ENCODE peak calls at places on chromosomes 5 and 9, in eight cellular contexts. One of them, this sample, is unnamed.

GRCh38 chr5:139410886-139411835 is 7.3 kb upstream of the SPATA24 start:
- DNase-seq in activated CD4-positive, alpha-beta T cell treated with anti-CD3 and anti-CD28 coated beads, Interleukin-2, amount 50 U/mL, for 1 hour: no peak
- DNase-seq in KBM-7: no peak
- DNase-seq in posterior cingulate gyrus: peak
- DNase-seq in stimulated activated CD4-positive, alpha-beta T cell treated with anti-CD3 and anti-CD28 coated beads, Interleukin-12 subunit alpha, Interleukin-12 subunit beta, amount 100 ng/mL, for 24 hours: no peak
- DNase-seq in M059J: no peak
- DNase-seq in right atrium auricular region: no peak
- DNase-seq in non-pigmented ciliary epithelial cell: no peak
- DNase-seq in this sample: no peak

GRCh38 chr5:54793612-54794436 is 191.6 kb downstream of the ESM1 start:
- DNase-seq in activated CD4-positive, alpha-beta T cell treated with anti-CD3 and anti-CD28 coated beads, Interleukin-2, amount 50 U/mL, for 1 hour: no peak
- DNase-seq in KBM-7: no peak
- DNase-seq in posterior cingulate gyrus: no peak
- DNase-seq in stimulated activated CD4-positive, alpha-beta T cell treated with anti-CD3 and anti-CD28 coated beads, Interleukin-12 subunit alpha, Interleukin-12 subunit beta, amount 100 ng/mL, for 24 hours: no peak
- DNase-seq in M059J: no peak
- DNase-seq in right atrium auricular region: no peak
- DNase-seq in non-pigmented ciliary epithelial cell: no peak
- DNase-seq in this sample: no peak

GRCh38 chr5:79697222-79698164 is 7.9 kb downstream of the CMYA5 start:
- DNase-seq in activated CD4-positive, alpha-beta T cell treated with anti-CD3 and anti-CD28 coated beads, Interleukin-2, amount 50 U/mL, for 1 hour: no peak
- DNase-seq in KBM-7: no peak
- DNase-seq in posterior cingulate gyrus: no peak
- DNase-seq in stimulated activated CD4-positive, alpha-beta T cell treated with anti-CD3 and anti-CD28 coated beads, Interleukin-12 subunit alpha, Interleukin-12 subunit beta, amount 100 ng/mL, for 24 hours: no peak
- DNase-seq in M059J: no peak
- DNase-seq in right atrium auricular region: peak
- DNase-seq in non-pigmented ciliary epithelial cell: no peak
- DNase-seq in this sample: no peak

GRCh38 chr5:67234671-67235176 is 38.1 kb upstream of the CD180 start:
- DNase-seq in activated CD4-positive, alpha-beta T cell treated with anti-CD3 and anti-CD28 coated beads, Interleukin-2, amount 50 U/mL, for 1 hour: no peak
- DNase-seq in KBM-7: peak
- DNase-seq in posterior cingulate gyrus: no peak
- DNase-seq in stimulated activated CD4-positive, alpha-beta T cell treated with anti-CD3 and anti-CD28 coated beads, Interleukin-12 subunit alpha, Interleukin-12 subunit beta, amount 100 ng/mL, for 24 hours: no peak
- DNase-seq in M059J: peak
- DNase-seq in right atrium auricular region: no peak
- DNase-seq in non-pigmented ciliary epithelial cell: peak
- DNase-seq in this sample: peak

GRCh38 chr5:113140837-113141661 is 164.5 kb downstream of the DCP2 start:
- DNase-seq in activated CD4-positive, alpha-beta T cell treated with anti-CD3 and anti-CD28 coated beads, Interleukin-2, amount 50 U/mL, for 1 hour: no peak
- DNase-seq in KBM-7: no peak
- DNase-seq in posterior cingulate gyrus: no peak
- DNase-seq in stimulated activated CD4-positive, alpha-beta T cell treated with anti-CD3 and anti-CD28 coated beads, Interleukin-12 subunit alpha, Interleukin-12 subunit beta, amount 100 ng/mL, for 24 hours: no peak
- DNase-seq in M059J: peak
- DNase-seq in right atrium auricular region: peak
- DNase-seq in non-pigmented ciliary epithelial cell: peak
- DNase-seq in this sample: peak

GRCh38 chr5:30040483-30041116 is 1152.9 kb upstream of the CDH6 start:
- DNase-seq in activated CD4-positive, alpha-beta T cell treated with anti-CD3 and anti-CD28 coated beads, Interleukin-2, amount 50 U/mL, for 1 hour: no peak
- DNase-seq in KBM-7: peak
- DNase-seq in posterior cingulate gyrus: no peak
- DNase-seq in stimulated activated CD4-positive, alpha-beta T cell treated with anti-CD3 and anti-CD28 coated beads, Interleukin-12 subunit alpha, Interleukin-12 subunit beta, amount 100 ng/mL, for 24 hours: no peak
- DNase-seq in M059J: peak
- DNase-seq in right atrium auricular region: no peak
- DNase-seq in non-pigmented ciliary epithelial cell: peak
- DNase-seq in this sample: peak

GRCh38 chr9:81431662-81432061 is 257.7 kb downstream of the TLE1 start:
- DNase-seq in activated CD4-positive, alpha-beta T cell treated with anti-CD3 and anti-CD28 coated beads, Interleukin-2, amount 50 U/mL, for 1 hour: no peak
- DNase-seq in KBM-7: no peak
- DNase-seq in posterior cingulate gyrus: no peak
- DNase-seq in stimulated activated CD4-positive, alpha-beta T cell treated with anti-CD3 and anti-CD28 coated beads, Interleukin-12 subunit alpha, Interleukin-12 subunit beta, amount 100 ng/mL, for 24 hours: no peak
- DNase-seq in M059J: peak
- DNase-seq in right atrium auricular region: no peak
- DNase-seq in non-pigmented ciliary epithelial cell: peak
- DNase-seq in this sample: peak

GRCh38 chr5:78781611-78782356 is 133.2 kb upstream of the LHFPL2 start:
- DNase-seq in activated CD4-positive, alpha-beta T cell treated with anti-CD3 and anti-CD28 coated beads, Interleukin-2, amount 50 U/mL, for 1 hour: no peak
- DNase-seq in KBM-7: no peak
- DNase-seq in posterior cingulate gyrus: no peak
- DNase-seq in stimulated activated CD4-positive, alpha-beta T cell treated with anti-CD3 and anti-CD28 coated beads, Interleukin-12 subunit alpha, Interleukin-12 subunit beta, amount 100 ng/mL, for 24 hours: no peak
- DNase-seq in M059J: no peak
- DNase-seq in right atrium auricular region: no peak
- DNase-seq in non-pigmented ciliary epithelial cell: no peak
- DNase-seq in this sample: no peak

GRCh38 chr9:107711528-107711927 is 222.0 kb upstream of the KLF4 start:
- DNase-seq in activated CD4-positive, alpha-beta T cell treated with anti-CD3 and anti-CD28 coated beads, Interleukin-2, amount 50 U/mL, for 1 hour: no peak
- DNase-seq in KBM-7: no peak
- DNase-seq in posterior cingulate gyrus: no peak
- DNase-seq in stimulated activated CD4-positive, alpha-beta T cell treated with anti-CD3 and anti-CD28 coated beads, Interleukin-12 subunit alpha, Interleukin-12 subunit beta, amount 100 ng/mL, for 24 hours: no peak
- DNase-seq in M059J: peak
- DNase-seq in right atrium auricular region: no peak
- DNase-seq in non-pigmented ciliary epithelial cell: peak
- DNase-seq in this sample: peak

GRCh38 chr9:131835132-131835910 is 95.4 kb upstream of the RAPGEF1 start:
- DNase-seq in activated CD4-positive, alpha-beta T cell treated with anti-CD3 and anti-CD28 coated beads, Interleukin-2, amount 50 U/mL, for 1 hour: no peak
- DNase-seq in KBM-7: no peak
- DNase-seq in posterior cingulate gyrus: peak
- DNase-seq in stimulated activated CD4-positive, alpha-beta T cell treated with anti-CD3 and anti-CD28 coated beads, Interleukin-12 subunit alpha, Interleukin-12 subunit beta, amount 100 ng/mL, for 24 hours: no peak
- DNase-seq in M059J: no peak
- DNase-seq in right atrium auricular region: no peak
- DNase-seq in non-pigmented ciliary epithelial cell: no peak
- DNase-seq in this sample: no peak

GRCh38 chr5:158877706-158878105 is 222.0 kb downstream of the EBF1 start:
- DNase-seq in activated CD4-positive, alpha-beta T cell treated with anti-CD3 and anti-CD28 coated beads, Interleukin-2, amount 50 U/mL, for 1 hour: no peak
- DNase-seq in KBM-7: no peak
- DNase-seq in posterior cingulate gyrus: no peak
- DNase-seq in stimulated activated CD4-positive, alpha-beta T cell treated with anti-CD3 and anti-CD28 coated beads, Interleukin-12 subunit alpha, Interleukin-12 subunit beta, amount 100 ng/mL, for 24 hours: no peak
- DNase-seq in M059J: no peak
- DNase-seq in right atrium auricular region: no peak
- DNase-seq in non-pigmented ciliary epithelial cell: no peak
- DNase-seq in this sample: no peak

GRCh38 chr5:125481506-125482455 is 735.3 kb upstream of the ZNF608 start:
- DNase-seq in activated CD4-positive, alpha-beta T cell treated with anti-CD3 and anti-CD28 coated beads, Interleukin-2, amount 50 U/mL, for 1 hour: no peak
- DNase-seq in KBM-7: no peak
- DNase-seq in posterior cingulate gyrus: no peak
- DNase-seq in stimulated activated CD4-positive, alpha-beta T cell treated with anti-CD3 and anti-CD28 coated beads, Interleukin-12 subunit alpha, Interleukin-12 subunit beta, amount 100 ng/mL, for 24 hours: no peak
- DNase-seq in M059J: no peak
- DNase-seq in right atrium auricular region: no peak
- DNase-seq in non-pigmented ciliary epithelial cell: no peak
- DNase-seq in this sample: no peak

GRCh38 chr5:78568676-78569075 is 79.9 kb downstream of the LHFPL2 start:
- DNase-seq in activated CD4-positive, alpha-beta T cell treated with anti-CD3 and anti-CD28 coated beads, Interleukin-2, amount 50 U/mL, for 1 hour: no peak
- DNase-seq in KBM-7: no peak
- DNase-seq in posterior cingulate gyrus: no peak
- DNase-seq in stimulated activated CD4-positive, alpha-beta T cell treated with anti-CD3 and anti-CD28 coated beads, Interleukin-12 subunit alpha, Interleukin-12 subunit beta, amount 100 ng/mL, for 24 hours: no peak
- DNase-seq in M059J: no peak
- DNase-seq in right atrium auricular region: no peak
- DNase-seq in non-pigmented ciliary epithelial cell: no peak
- DNase-seq in this sample: no peak

GRCh38 chr9:133792721-133793470 is 54.7 kb upstream of the SARDH start:
- DNase-seq in activated CD4-positive, alpha-beta T cell treated with anti-CD3 and anti-CD28 coated beads, Interleukin-2, amount 50 U/mL, for 1 hour: peak
- DNase-seq in KBM-7: peak
- DNase-seq in posterior cingulate gyrus: peak
- DNase-seq in stimulated activated CD4-positive, alpha-beta T cell treated with anti-CD3 and anti-CD28 coated beads, Interleukin-12 subunit alpha, Interleukin-12 subunit beta, amount 100 ng/mL, for 24 hours: peak
- DNase-seq in M059J: peak
- DNase-seq in right atrium auricular region: peak
- DNase-seq in non-pigmented ciliary epithelial cell: peak
- DNase-seq in this sample: peak

GRCh38 chr9:113992994-113993393 is 85.1 kb downstream of the AMBP start:
- DNase-seq in activated CD4-positive, alpha-beta T cell treated with anti-CD3 and anti-CD28 coated beads, Interleukin-2, amount 50 U/mL, for 1 hour: no peak
- DNase-seq in KBM-7: no peak
- DNase-seq in posterior cingulate gyrus: no peak
- DNase-seq in stimulated activated CD4-positive, alpha-beta T cell treated with anti-CD3 and anti-CD28 coated beads, Interleukin-12 subunit alpha, Interleukin-12 subunit beta, amount 100 ng/mL, for 24 hours: no peak
- DNase-seq in M059J: no peak
- DNase-seq in right atrium auricular region: no peak
- DNase-seq in non-pigmented ciliary epithelial cell: no peak
- DNase-seq in this sample: no peak

GRCh38 chr5:157026789-157027424 is 32.0 kb downstream of the HAVCR1 start:
- DNase-seq in activated CD4-positive, alpha-beta T cell treated with anti-CD3 and anti-CD28 coated beads, Interleukin-2, amount 50 U/mL, for 1 hour: no peak
- DNase-seq in KBM-7: peak
- DNase-seq in posterior cingulate gyrus: no peak
- DNase-seq in stimulated activated CD4-positive, alpha-beta T cell treated with anti-CD3 and anti-CD28 coated beads, Interleukin-12 subunit alpha, Interleukin-12 subunit beta, amount 100 ng/mL, for 24 hours: no peak
- DNase-seq in M059J: peak
- DNase-seq in right atrium auricular region: no peak
- DNase-seq in non-pigmented ciliary epithelial cell: no peak
- DNase-seq in this sample: no peak

GRCh38 chr9:127876026-127876763 is 1.3 kb downstream of the AK1 start:
- DNase-seq in activated CD4-positive, alpha-beta T cell treated with anti-CD3 and anti-CD28 coated beads, Interleukin-2, amount 50 U/mL, for 1 hour: no peak
- DNase-seq in KBM-7: no peak
- DNase-seq in posterior cingulate gyrus: no peak
- DNase-seq in stimulated activated CD4-positive, alpha-beta T cell treated with anti-CD3 and anti-CD28 coated beads, Interleukin-12 subunit alpha, Interleukin-12 subunit beta, amount 100 ng/mL, for 24 hours: no peak
- DNase-seq in M059J: no peak
- DNase-seq in right atrium auricular region: no peak
- DNase-seq in non-pigmented ciliary epithelial cell: no peak
- DNase-seq in this sample: no peak

GRCh38 chr5:168879929-168880328 is 300.8 kb upstream of the PANK3 start:
- DNase-seq in activated CD4-positive, alpha-beta T cell treated with anti-CD3 and anti-CD28 coated beads, Interleukin-2, amount 50 U/mL, for 1 hour: no peak
- DNase-seq in KBM-7: no peak
- DNase-seq in posterior cingulate gyrus: no peak
- DNase-seq in stimulated activated CD4-positive, alpha-beta T cell treated with anti-CD3 and anti-CD28 coated beads, Interleukin-12 subunit alpha, Interleukin-12 subunit beta, amount 100 ng/mL, for 24 hours: no peak
- DNase-seq in M059J: no peak
- DNase-seq in right atrium auricular region: no peak
- DNase-seq in non-pigmented ciliary epithelial cell: no peak
- DNase-seq in this sample: no peak

GRCh38 chr9:132864691-132865090 is 13.4 kb downstream of the AK8 start:
- DNase-seq in activated CD4-positive, alpha-beta T cell treated with anti-CD3 and anti-CD28 coated beads, Interleukin-2, amount 50 U/mL, for 1 hour: no peak
- DNase-seq in KBM-7: no peak
- DNase-seq in posterior cingulate gyrus: no peak
- DNase-seq in stimulated activated CD4-positive, alpha-beta T cell treated with anti-CD3 and anti-CD28 coated beads, Interleukin-12 subunit alpha, Interleukin-12 subunit beta, amount 100 ng/mL, for 24 hours: no peak
- DNase-seq in M059J: no peak
- DNase-seq in right atrium auricular region: no peak
- DNase-seq in non-pigmented ciliary epithelial cell: no peak
- DNase-seq in this sample: no peak

GRCh38 chr5:125882061-125882460 is 541.1 kb upstream of the GRAMD2B start:
- DNase-seq in activated CD4-positive, alpha-beta T cell treated with anti-CD3 and anti-CD28 coated beads, Interleukin-2, amount 50 U/mL, for 1 hour: no peak
- DNase-seq in KBM-7: no peak
- DNase-seq in posterior cingulate gyrus: no peak
- DNase-seq in stimulated activated CD4-positive, alpha-beta T cell treated with anti-CD3 and anti-CD28 coated beads, Interleukin-12 subunit alpha, Interleukin-12 subunit beta, amount 100 ng/mL, for 24 hours: no peak
- DNase-seq in M059J: no peak
- DNase-seq in right atrium auricular region: no peak
- DNase-seq in non-pigmented ciliary epithelial cell: no peak
- DNase-seq in this sample: no peak

GRCh38 chr5:154516475-154516874 is 38.4 kb upstream of the HAND1 start:
- DNase-seq in activated CD4-positive, alpha-beta T cell treated with anti-CD3 and anti-CD28 coated beads, Interleukin-2, amount 50 U/mL, for 1 hour: no peak
- DNase-seq in KBM-7: no peak
- DNase-seq in posterior cingulate gyrus: no peak
- DNase-seq in stimulated activated CD4-positive, alpha-beta T cell treated with anti-CD3 and anti-CD28 coated beads, Interleukin-12 subunit alpha, Interleukin-12 subunit beta, amount 100 ng/mL, for 24 hours: no peak
- DNase-seq in M059J: peak
- DNase-seq in right atrium auricular region: no peak
- DNase-seq in non-pigmented ciliary epithelial cell: no peak
- DNase-seq in this sample: no peak

GRCh38 chr5:134784241-134784920 is 25.8 kb downstream of the DDX46 start:
- DNase-seq in activated CD4-positive, alpha-beta T cell treated with anti-CD3 and anti-CD28 coated beads, Interleukin-2, amount 50 U/mL, for 1 hour: no peak
- DNase-seq in KBM-7: peak
- DNase-seq in posterior cingulate gyrus: no peak
- DNase-seq in stimulated activated CD4-positive, alpha-beta T cell treated with anti-CD3 and anti-CD28 coated beads, Interleukin-12 subunit alpha, Interleukin-12 subunit beta, amount 100 ng/mL, for 24 hours: no peak
- DNase-seq in M059J: no peak
- DNase-seq in right atrium auricular region: no peak
- DNase-seq in non-pigmented ciliary epithelial cell: no peak
- DNase-seq in this sample: no peak

GRCh38 chr5:180860273-180860886 is 696 bp downstream of the ZFP62 start:
- DNase-seq in activated CD4-positive, alpha-beta T cell treated with anti-CD3 and anti-CD28 coated beads, Interleukin-2, amount 50 U/mL, for 1 hour: no peak
- DNase-seq in KBM-7: peak
- DNase-seq in posterior cingulate gyrus: no peak
- DNase-seq in stimulated activated CD4-positive, alpha-beta T cell treated with anti-CD3 and anti-CD28 coated beads, Interleukin-12 subunit alpha, Interleukin-12 subunit beta, amount 100 ng/mL, for 24 hours: peak
- DNase-seq in M059J: peak
- DNase-seq in right atrium auricular region: no peak
- DNase-seq in non-pigmented ciliary epithelial cell: no peak
- DNase-seq in this sample: peak

GRCh38 chr5:26869781-26870180 is 168.6 kb downstream of the CDH9 start:
- DNase-seq in activated CD4-positive, alpha-beta T cell treated with anti-CD3 and anti-CD28 coated beads, Interleukin-2, amount 50 U/mL, for 1 hour: no peak
- DNase-seq in KBM-7: no peak
- DNase-seq in posterior cingulate gyrus: no peak
- DNase-seq in stimulated activated CD4-positive, alpha-beta T cell treated with anti-CD3 and anti-CD28 coated beads, Interleukin-12 subunit alpha, Interleukin-12 subunit beta, amount 100 ng/mL, for 24 hours: no peak
- DNase-seq in M059J: no peak
- DNase-seq in right atrium auricular region: no peak
- DNase-seq in non-pigmented ciliary epithelial cell: no peak
- DNase-seq in this sample: no peak

GRCh38 chr9:136019681-136020060 is 58.5 kb upstream of the UBAC1 start:
- DNase-seq in activated CD4-positive, alpha-beta T cell treated with anti-CD3 and anti-CD28 coated beads, Interleukin-2, amount 50 U/mL, for 1 hour: no peak
- DNase-seq in KBM-7: no peak
- DNase-seq in posterior cingulate gyrus: no peak
- DNase-seq in stimulated activated CD4-positive, alpha-beta T cell treated with anti-CD3 and anti-CD28 coated beads, Interleukin-12 subunit alpha, Interleukin-12 subunit beta, amount 100 ng/mL, for 24 hours: no peak
- DNase-seq in M059J: no peak
- DNase-seq in right atrium auricular region: no peak
- DNase-seq in non-pigmented ciliary epithelial cell: no peak
- DNase-seq in this sample: no peak

GRCh38 chr5:157484768-157485167 is 24.8 kb downstream of the NIPAL4 start:
- DNase-seq in activated CD4-positive, alpha-beta T cell treated with anti-CD3 and anti-CD28 coated beads, Interleukin-2, amount 50 U/mL, for 1 hour: no peak
- DNase-seq in KBM-7: no peak
- DNase-seq in posterior cingulate gyrus: peak
- DNase-seq in stimulated activated CD4-positive, alpha-beta T cell treated with anti-CD3 and anti-CD28 coated beads, Interleukin-12 subunit alpha, Interleukin-12 subunit beta, amount 100 ng/mL, for 24 hours: no peak
- DNase-seq in M059J: no peak
- DNase-seq in right atrium auricular region: peak
- DNase-seq in non-pigmented ciliary epithelial cell: no peak
- DNase-seq in this sample: no peak

GRCh38 chr9:128689293-128689770 is 310 bp downstream of the SET start:
- DNase-seq in activated CD4-positive, alpha-beta T cell treated with anti-CD3 and anti-CD28 coated beads, Interleukin-2, amount 50 U/mL, for 1 hour: peak
- DNase-seq in KBM-7: no peak
- DNase-seq in posterior cingulate gyrus: peak
- DNase-seq in stimulated activated CD4-positive, alpha-beta T cell treated with anti-CD3 and anti-CD28 coated beads, Interleukin-12 subunit alpha, Interleukin-12 subunit beta, amount 100 ng/mL, for 24 hours: peak
- DNase-seq in M059J: no peak
- DNase-seq in right atrium auricular region: no peak
- DNase-seq in non-pigmented ciliary epithelial cell: no peak
- DNase-seq in this sample: no peak

GRCh38 chr9:113707953-113708695 is 168.0 kb upstream of the ZNF618 start:
- DNase-seq in activated CD4-positive, alpha-beta T cell treated with anti-CD3 and anti-CD28 coated beads, Interleukin-2, amount 50 U/mL, for 1 hour: no peak
- DNase-seq in KBM-7: no peak
- DNase-seq in posterior cingulate gyrus: no peak
- DNase-seq in stimulated activated CD4-positive, alpha-beta T cell treated with anti-CD3 and anti-CD28 coated beads, Interleukin-12 subunit alpha, Interleukin-12 subunit beta, amount 100 ng/mL, for 24 hours: no peak
- DNase-seq in M059J: peak
- DNase-seq in right atrium auricular region: no peak
- DNase-seq in non-pigmented ciliary epithelial cell: no peak
- DNase-seq in this sample: peak

GRCh38 chr9:97526895-97527575 is 25.6 kb downstream of the TMOD1 start:
- DNase-seq in activated CD4-positive, alpha-beta T cell treated with anti-CD3 and anti-CD28 coated beads, Interleukin-2, amount 50 U/mL, for 1 hour: no peak
- DNase-seq in KBM-7: no peak
- DNase-seq in posterior cingulate gyrus: no peak
- DNase-seq in stimulated activated CD4-positive, alpha-beta T cell treated with anti-CD3 and anti-CD28 coated beads, Interleukin-12 subunit alpha, Interleukin-12 subunit beta, amount 100 ng/mL, for 24 hours: no peak
- DNase-seq in M059J: no peak
- DNase-seq in right atrium auricular region: no peak
- DNase-seq in non-pigmented ciliary epithelial cell: no peak
- DNase-seq in this sample: no peak

GRCh38 chr5:1019001-1019651 is 10.5 kb downstream of the NKD2 start:
- DNase-seq in activated CD4-positive, alpha-beta T cell treated with anti-CD3 and anti-CD28 coated beads, Interleukin-2, amount 50 U/mL, for 1 hour: no peak
- DNase-seq in KBM-7: no peak
- DNase-seq in posterior cingulate gyrus: peak
- DNase-seq in stimulated activated CD4-positive, alpha-beta T cell treated with anti-CD3 and anti-CD28 coated beads, Interleukin-12 subunit alpha, Interleukin-12 subunit beta, amount 100 ng/mL, for 24 hours: no peak
- DNase-seq in M059J: no peak
- DNase-seq in right atrium auricular region: no peak
- DNase-seq in non-pigmented ciliary epithelial cell: no peak
- DNase-seq in this sample: no peak

GRCh38 chr5:130206686-130207085 is 302.4 kb downstream of the CHSY3 start:
- DNase-seq in activated CD4-positive, alpha-beta T cell treated with anti-CD3 and anti-CD28 coated beads, Interleukin-2, amount 50 U/mL, for 1 hour: no peak
- DNase-seq in KBM-7: no peak
- DNase-seq in posterior cingulate gyrus: no peak
- DNase-seq in stimulated activated CD4-positive, alpha-beta T cell treated with anti-CD3 and anti-CD28 coated beads, Interleukin-12 subunit alpha, Interleukin-12 subunit beta, amount 100 ng/mL, for 24 hours: no peak
- DNase-seq in M059J: no peak
- DNase-seq in right atrium auricular region: no peak
- DNase-seq in non-pigmented ciliary epithelial cell: no peak
- DNase-seq in this sample: no peak

GRCh38 chr5:132394681-132395259 is 25.3 kb downstream of the SLC22A5 start:
- DNase-seq in activated CD4-positive, alpha-beta T cell treated with anti-CD3 and anti-CD28 coated beads, Interleukin-2, amount 50 U/mL, for 1 hour: no peak
- DNase-seq in KBM-7: no peak
- DNase-seq in posterior cingulate gyrus: no peak
- DNase-seq in stimulated activated CD4-positive, alpha-beta T cell treated with anti-CD3 and anti-CD28 coated beads, Interleukin-12 subunit alpha, Interleukin-12 subunit beta, amount 100 ng/mL, for 24 hours: no peak
- DNase-seq in M059J: no peak
- DNase-seq in right atrium auricular region: no peak
- DNase-seq in non-pigmented ciliary epithelial cell: no peak
- DNase-seq in this sample: no peak

GRCh38 chr9:13163946-13164345 is 115.5 kb downstream of the MPDZ start:
- DNase-seq in activated CD4-positive, alpha-beta T cell treated with anti-CD3 and anti-CD28 coated beads, Interleukin-2, amount 50 U/mL, for 1 hour: no peak
- DNase-seq in KBM-7: no peak
- DNase-seq in posterior cingulate gyrus: no peak
- DNase-seq in stimulated activated CD4-positive, alpha-beta T cell treated with anti-CD3 and anti-CD28 coated beads, Interleukin-12 subunit alpha, Interleukin-12 subunit beta, amount 100 ng/mL, for 24 hours: no peak
- DNase-seq in M059J: no peak
- DNase-seq in right atrium auricular region: no peak
- DNase-seq in non-pigmented ciliary epithelial cell: no peak
- DNase-seq in this sample: no peak